ENCODE peak calls at places on chromosomes 16 and 17, in seven cellular contexts. B, K, H, I, Z, A and M are unnamed samples.
A peak's percentile ranks its signal among the peaks of the same experiment; 100 is the strongest.

GRCh38 chr16:5906351-5906750 is 808.8 kb upstream of the EEF2KMT start:
- DNase-seq in B (no peak), K (no peak), H (no peak), I (no peak), Z (no peak), A (no peak), M (no peak)

GRCh38 chr17:36691606-36692005 is 90.2 kb downstream of the MRM1 start:
- DNase-seq in B (no peak), K (no peak), H (no peak), I (no peak), Z (no peak), A (no peak), M (no peak)

GRCh38 chr17:81713556-81714411 is 1.7 kb downstream of the SLC25A10 start:
- DNase-seq in B (no peak), K (peak; percentile 48), H (no peak), I (no peak), Z (no peak), A (peak; percentile 62), M (peak; percentile 58)

GRCh38 chr17:29090746-29091395 is 47.9 kb downstream of the PIPOX start:
- DNase-seq in B (no peak), K (no peak), H (no peak), I (no peak), Z (no peak), A (peak; percentile 48), M (no peak)

GRCh38 chr17:78355045-78355641 is 4.7 kb downstream of the SOCS3 start:
- DNase-seq in B (no peak), K (no peak), H (no peak), I (no peak), Z (no peak), A (no peak), M (no peak)

GRCh38 chr16:26795184-26795583 is 271.5 kb upstream of the C16orf82 start:
- DNase-seq in B (peak; percentile 29), K (no peak), H (no peak), I (no peak), Z (no peak), A (peak; percentile 56), M (peak; percentile 9)

GRCh38 chr17:28010406-28010805 is 32.1 kb upstream of the NLK start:
- DNase-seq in B (no peak), K (no peak), H (no peak), I (no peak), Z (no peak), A (no peak), M (no peak)

GRCh38 chr17:52213451-52213850 is 54.9 kb upstream of the CA10 start:
- DNase-seq in B (no peak), K (no peak), H (no peak), I (no peak), Z (no peak), A (no peak), M (no peak)

GRCh38 chr16:54282202-54282922 is 4.2 kb downstream of the IRX3 start:
- DNase-seq in B (peak; percentile 81), K (peak; percentile 4), H (peak; percentile 15), I (no peak), Z (no peak), A (peak; percentile 86), M (peak; percentile 78)

GRCh38 chr17:77002103-77003045 is 134.2 kb downstream of the MGAT5B start:
- DNase-seq in B (peak; percentile 40), K (peak; percentile 99), H (peak; percentile 85), I (no peak), Z (peak; percentile 57), A (peak; percentile 89), M (peak; percentile 78)

GRCh38 chr16:53945996-53946395 is 242.0 kb downstream of the FTO start:
- DNase-seq in B (peak; percentile 67), K (peak; percentile 55), H (peak; percentile 8), I (no peak), Z (peak; percentile 66), A (peak; percentile 65), M (peak; percentile 60)

GRCh38 chr17:42872251-42872965 is 21.4 kb downstream of the AOC3 start:
- DNase-seq in B (no peak), K (no peak), H (no peak), I (no peak), Z (no peak), A (no peak), M (no peak)

GRCh38 chr17:55734128-55734781 is 11.6 kb upstream of the TMEM100 start:
- DNase-seq in B (peak; percentile 43), K (peak; percentile 45), H (no peak), I (no peak), Z (peak; percentile 39), A (peak; percentile 49), M (no peak)

GRCh38 chr16:30065943-30066881 is 652 bp downstream of the ALDOA start:
- DNase-seq in B (peak; percentile 54), K (no peak), H (no peak), I (no peak), Z (peak; percentile 90), A (peak; percentile 58), M (peak; percentile 80)

GRCh38 chr16:72313903-72314302 is 141.9 kb upstream of the PMFBP1 start:
- DNase-seq in B (no peak), K (no peak), H (no peak), I (no peak), Z (no peak), A (no peak), M (no peak)

GRCh38 chr17:82560802-82561428 is 41.4 kb downstream of the FOXK2 start:
- DNase-seq in B (no peak), K (peak; percentile 44), H (no peak), I (no peak), Z (no peak), A (no peak), M (no peak)

GRCh38 chr16:29663020-29663828 is at the start of gene SPN:
- DNase-seq in B (peak; percentile 28), K (no peak), H (no peak), I (no peak), Z (no peak), A (no peak), M (no peak)

GRCh38 chr17:29617481-29618271 is 5.0 kb downstream of the CORO6 start:
- DNase-seq in B (peak; percentile 86), K (peak; percentile 74), H (peak; percentile 50), I (peak; percentile 90), Z (peak; percentile 50), A (peak; percentile 83), M (peak; percentile 83)

GRCh38 chr17:56917559-56918296 is 3.9 kb upstream of the TRIM25 start:
- DNase-seq in B (no peak), K (no peak), H (no peak), I (no peak), Z (peak; percentile 57), A (no peak), M (no peak)

GRCh38 chr17:42531455-42532354 is 4.3 kb upstream of the NAGLU start:
- DNase-seq in B (peak; percentile 80), K (peak; percentile 51), H (no peak), I (peak; percentile 68), Z (peak; percentile 81), A (peak; percentile 87), M (peak; percentile 86)

GRCh38 chr17:67076290-67076689 is 31.9 kb downstream of the CACNG1 start:
- DNase-seq in B (no peak), K (no peak), H (no peak), I (no peak), Z (no peak), A (no peak), M (peak; percentile 58)
- TF ChIP-seq EZH2phosphoT487 in B (no peak), K (no peak), H (no peak), I (no peak), Z (no peak), A (no peak), M (no peak)

GRCh38 chr17:16491703-16492612 is at the start of gene LRRC75A:
- DNase-seq in B (peak; percentile 86), K (peak; percentile 45), H (no peak), I (peak; percentile 53), Z (peak; percentile 73), A (peak; percentile 92), M (peak; percentile 83)
- TF ChIP-seq EZH2 in B (no peak), K (no peak), H (no peak), I (no peak), Z (no peak), A (no peak), M (no peak)

GRCh38 chr17:50264263-50265113 is 9.8 kb upstream of the TMEM92 start:
- DNase-seq in B (peak; percentile 43), K (no peak), H (no peak), I (no peak), Z (peak; percentile 85), A (peak; percentile 52), M (peak; percentile 32)

GRCh38 chr17:50265690-50266306 is 8.5 kb upstream of the TMEM92 start:
- DNase-seq in B (no peak), K (no peak), H (no peak), I (no peak), Z (no peak), A (no peak), M (peak; percentile 34)

GRCh38 chr17:50263293-50264262 is 10.7 kb upstream of the TMEM92 start:
- DNase-seq in B (peak; percentile 62), K (no peak), H (no peak), I (no peak), Z (no peak), A (no peak), M (peak; percentile 3)

GRCh38 chr17:50266384-50267073 is 7.7 kb upstream of the TMEM92 start:
- DNase-seq in B (no peak), K (peak; percentile 93), H (no peak), I (no peak), Z (peak; percentile 91), A (no peak), M (peak; percentile 76)

DNA sequence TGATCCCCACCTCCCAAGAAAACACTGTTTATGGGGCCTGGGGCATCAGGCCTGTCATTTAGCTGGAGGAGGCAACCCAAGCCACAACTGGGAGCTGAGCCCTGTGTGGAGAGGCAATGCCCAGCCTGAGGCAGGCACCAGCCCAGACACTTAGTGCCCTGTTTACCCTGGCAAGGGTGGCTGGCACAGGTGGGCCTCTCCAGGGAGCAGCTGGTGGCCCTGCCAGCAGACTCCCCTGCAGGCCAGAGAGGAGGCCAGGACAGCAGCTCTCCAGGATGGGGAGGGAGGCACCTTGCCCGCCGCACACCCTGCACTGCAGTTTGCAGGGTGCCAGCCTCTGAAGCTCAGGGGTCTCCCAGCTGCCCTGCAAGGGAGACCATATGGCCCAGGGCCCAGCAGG is 9.1 kb upstream of the TMEM92 start:
- DNase-seq in B (no peak), K (no peak), H (no peak), I (no peak), Z (no peak), A (no peak), M (peak; percentile 2)
- H3K4me1 ChIP-seq in B (peaks cover 17% of the 10 kb centered on the region), K (peaks cover 18% of the 10 kb centered on the region), H (peaks cover 25% of the 10 kb centered on the region), I (no peaks in the 10 kb centered on the region), Z (peaks cover 62% of the 10 kb centered on the region), A (peaks cover 31% of the 10 kb centered on the region), M (peaks cover 71% of the 10 kb centered on the region)

DNA sequence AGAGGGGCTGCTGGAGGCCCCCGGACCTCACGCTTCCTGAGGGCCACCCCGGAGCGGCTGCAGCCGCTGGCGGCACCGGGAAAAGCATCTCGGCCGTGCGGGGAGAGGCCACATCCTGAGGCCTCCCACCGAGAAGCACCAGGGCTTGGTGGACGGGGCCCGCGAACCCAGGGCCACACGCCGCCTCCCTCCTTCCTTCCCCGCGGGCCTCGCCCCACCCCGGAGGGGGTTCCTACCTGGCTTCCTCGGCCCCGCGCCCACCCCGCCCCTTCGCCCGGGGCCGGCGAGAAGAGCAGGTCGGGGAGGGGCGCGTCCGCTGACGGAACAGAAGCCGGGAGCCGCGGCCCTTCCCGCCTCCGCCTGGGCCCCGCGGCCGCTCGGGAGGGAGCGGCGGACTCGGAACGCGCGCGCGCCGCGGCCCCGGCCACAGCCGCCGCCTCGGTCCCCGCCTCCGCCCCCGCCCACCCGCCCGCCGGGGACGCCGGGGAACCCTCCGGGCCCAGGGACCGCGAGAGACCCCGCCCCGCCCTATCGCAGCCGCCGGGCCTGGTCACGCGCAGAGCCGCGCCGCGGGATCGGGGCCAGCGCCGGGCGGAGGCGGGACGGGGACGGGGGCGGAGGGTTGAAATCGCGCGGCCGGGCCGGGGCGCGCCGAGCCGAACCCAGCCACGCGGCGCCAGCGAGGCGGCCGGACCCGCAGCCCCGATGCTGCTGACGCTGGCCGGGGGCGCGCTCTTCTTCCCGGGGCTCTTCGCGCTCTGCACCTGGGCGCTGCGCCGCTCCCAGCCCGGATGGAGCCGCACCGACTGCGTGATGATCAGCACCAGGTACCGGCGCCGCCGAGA is at the start of gene TLCD3A:
- DNase-seq in B (peak; percentile 71), K (peak; percentile 55), H (no peak), I (peak; percentile 19), Z (peak; percentile 80), A (peak; percentile 86), M (peak; percentile 88)
- TF ChIP-seq EZH2phosphoT487 in B (no peak), K (no peak), H (no peak), I (no peak), Z (no peak), A (no peak), M (no peak)